ENCODE peak calls at places on chromosomes 12 and 14, in nine cellular contexts. One of them, this sample, is unnamed.

GRCh38 chr12:2266666-2267623 is 214.2 kb downstream of the CACNA1C start:
- DNase-seq in kidney: no peak
- DNase-seq in left ventricle myocardium inferior: no peak
- DNase-seq in OCI-LY7: no peak
- DNase-seq in esophagus squamous epithelium: no peak
- DNase-seq in cardiac muscle cell: no peak
- DNase-seq in hepatocyte: peak; percentile 70
- DNase-seq in fibroblast of pulmonary artery: no peak
- DNase-seq in tibial nerve: no peak
- DNase-seq in this sample: no peak

GRCh38 chr12:4114986-4115385 is 158.6 kb upstream of the CCND2 start:
- DNase-seq in kidney: peak; percentile 42
- DNase-seq in left ventricle myocardium inferior: no peak
- DNase-seq in OCI-LY7: no peak
- DNase-seq in esophagus squamous epithelium: no peak
- DNase-seq in cardiac muscle cell: no peak
- DNase-seq in hepatocyte: no peak
- DNase-seq in fibroblast of pulmonary artery: no peak
- DNase-seq in tibial nerve: no peak
- DNase-seq in this sample: no peak

GRCh38 chr12:97501422-97501821 is 38.8 kb downstream of the RMST start:
- DNase-seq in kidney: no peak
- DNase-seq in left ventricle myocardium inferior: no peak
- DNase-seq in OCI-LY7: no peak
- DNase-seq in esophagus squamous epithelium: no peak
- DNase-seq in cardiac muscle cell: no peak
- DNase-seq in hepatocyte: no peak
- DNase-seq in fibroblast of pulmonary artery: no peak
- DNase-seq in tibial nerve: no peak
- DNase-seq in this sample: no peak

GRCh38 chr14:24233538-24233866 is 773 bp downstream of the GMPR2 start:
- DNase-seq in kidney: no peak
- DNase-seq in left ventricle myocardium inferior: no peak
- DNase-seq in OCI-LY7: no peak
- DNase-seq in esophagus squamous epithelium: no peak
- DNase-seq in cardiac muscle cell: no peak
- DNase-seq in hepatocyte: no peak
- DNase-seq in fibroblast of pulmonary artery: no peak
- DNase-seq in tibial nerve: no peak
- DNase-seq in this sample: no peak

GRCh38 chr14:97840159-97840558 is 1043.0 kb downstream of the VRK1 start:
- DNase-seq in kidney: no peak
- DNase-seq in left ventricle myocardium inferior: no peak
- DNase-seq in OCI-LY7: no peak
- DNase-seq in esophagus squamous epithelium: no peak
- DNase-seq in cardiac muscle cell: no peak
- DNase-seq in hepatocyte: no peak
- DNase-seq in fibroblast of pulmonary artery: no peak
- DNase-seq in tibial nerve: no peak
- DNase-seq in this sample: no peak

GRCh38 chr12:10968765-10969456 is 17.8 kb downstream of the TAS2R50 start:
- DNase-seq in kidney: peak; percentile 65
- DNase-seq in left ventricle myocardium inferior: peak; percentile 18
- DNase-seq in OCI-LY7: no peak
- DNase-seq in esophagus squamous epithelium: no peak
- DNase-seq in cardiac muscle cell: no peak
- DNase-seq in hepatocyte: no peak
- DNase-seq in fibroblast of pulmonary artery: peak; percentile 94
- DNase-seq in tibial nerve: peak; percentile 75
- DNase-seq in this sample: no peak

GRCh38 chr12:68559246-68559645 is 51.5 kb upstream of the RAP1B start:
- DNase-seq in kidney: no peak
- DNase-seq in left ventricle myocardium inferior: no peak
- DNase-seq in OCI-LY7: no peak
- DNase-seq in esophagus squamous epithelium: no peak
- DNase-seq in cardiac muscle cell: no peak
- DNase-seq in hepatocyte: no peak
- DNase-seq in fibroblast of pulmonary artery: peak; percentile 25
- DNase-seq in tibial nerve: no peak
- DNase-seq in this sample: no peak

GRCh38 chr14:55938249-55938791 is 179.9 kb upstream of the PELI2 start:
- DNase-seq in kidney: peak; percentile 74
- DNase-seq in left ventricle myocardium inferior: peak; percentile 55
- DNase-seq in OCI-LY7: no peak
- DNase-seq in esophagus squamous epithelium: no peak
- DNase-seq in cardiac muscle cell: no peak
- DNase-seq in hepatocyte: peak; percentile 30
- DNase-seq in fibroblast of pulmonary artery: peak; percentile 32
- DNase-seq in tibial nerve: no peak
- DNase-seq in this sample: no peak

GRCh38 chr12:76871082-76871481 is 7.7 kb downstream of the CSRP2 start:
- DNase-seq in kidney: no peak
- DNase-seq in left ventricle myocardium inferior: no peak
- DNase-seq in OCI-LY7: no peak
- DNase-seq in esophagus squamous epithelium: no peak
- DNase-seq in cardiac muscle cell: no peak
- DNase-seq in hepatocyte: no peak
- DNase-seq in fibroblast of pulmonary artery: no peak
- DNase-seq in tibial nerve: no peak
- DNase-seq in this sample: no peak

GRCh38 chr14:39488600-39488999 is 56.4 kb upstream of the FBXO33 start:
- DNase-seq in kidney: no peak
- DNase-seq in left ventricle myocardium inferior: no peak
- DNase-seq in OCI-LY7: no peak
- DNase-seq in esophagus squamous epithelium: no peak
- DNase-seq in cardiac muscle cell: peak; percentile 20
- DNase-seq in hepatocyte: peak; percentile 13
- DNase-seq in fibroblast of pulmonary artery: peak; percentile 42
- DNase-seq in tibial nerve: no peak
- DNase-seq in this sample: no peak

GRCh38 chr14:71720978-71721624 is 211.1 kb upstream of the RGS6 start:
- DNase-seq in kidney: no peak
- DNase-seq in left ventricle myocardium inferior: no peak
- DNase-seq in OCI-LY7: peak; percentile 30
- DNase-seq in esophagus squamous epithelium: no peak
- DNase-seq in cardiac muscle cell: peak; percentile 35
- DNase-seq in hepatocyte: peak; percentile 63
- DNase-seq in fibroblast of pulmonary artery: peak; percentile 90
- DNase-seq in tibial nerve: no peak
- DNase-seq in this sample: peak; percentile 18

GRCh38 chr14:99244299-99244959 is 27.6 kb downstream of the BCL11B start:
- DNase-seq in kidney: no peak
- DNase-seq in left ventricle myocardium inferior: no peak
- DNase-seq in OCI-LY7: no peak
- DNase-seq in esophagus squamous epithelium: no peak
- DNase-seq in cardiac muscle cell: no peak
- DNase-seq in hepatocyte: no peak
- DNase-seq in fibroblast of pulmonary artery: no peak
- DNase-seq in tibial nerve: no peak
- DNase-seq in this sample: no peak

GRCh38 chr12:5102261-5102789 is 58.6 kb downstream of the KCNA5 start:
- DNase-seq in kidney: no peak
- DNase-seq in left ventricle myocardium inferior: no peak
- DNase-seq in OCI-LY7: no peak
- DNase-seq in esophagus squamous epithelium: no peak
- DNase-seq in cardiac muscle cell: no peak
- DNase-seq in hepatocyte: no peak
- DNase-seq in fibroblast of pulmonary artery: peak; percentile 10
- DNase-seq in tibial nerve: no peak
- DNase-seq in this sample: no peak

GRCh38 chr12:39319180-39319579 is 123.7 kb downstream of the KIF21A start:
- DNase-seq in kidney: no peak
- DNase-seq in left ventricle myocardium inferior: no peak
- DNase-seq in OCI-LY7: no peak
- DNase-seq in esophagus squamous epithelium: no peak
- DNase-seq in cardiac muscle cell: no peak
- DNase-seq in hepatocyte: no peak
- DNase-seq in fibroblast of pulmonary artery: no peak
- DNase-seq in tibial nerve: no peak
- DNase-seq in this sample: no peak

GRCh38 chr12:68451261-68452091 is 119.3 kb upstream of the MDM1 start:
- DNase-seq in kidney: no peak
- DNase-seq in left ventricle myocardium inferior: peak; percentile 15
- DNase-seq in OCI-LY7: no peak
- DNase-seq in esophagus squamous epithelium: no peak
- DNase-seq in cardiac muscle cell: no peak
- DNase-seq in hepatocyte: peak; percentile 13
- DNase-seq in fibroblast of pulmonary artery: peak; percentile 85
- DNase-seq in tibial nerve: peak; percentile 59
- DNase-seq in this sample: peak; percentile 44

GRCh38 chr12:13130981-13131380 is 27.5 kb upstream of the GSG1 start:
- DNase-seq in kidney: no peak
- DNase-seq in left ventricle myocardium inferior: no peak
- DNase-seq in OCI-LY7: no peak
- DNase-seq in esophagus squamous epithelium: no peak
- DNase-seq in cardiac muscle cell: no peak
- DNase-seq in hepatocyte: no peak
- DNase-seq in fibroblast of pulmonary artery: no peak
- DNase-seq in tibial nerve: no peak
- DNase-seq in this sample: no peak

GRCh38 chr12:95143784-95144205 is 70.4 kb upstream of the NR2C1 start:
- DNase-seq in kidney: no peak
- DNase-seq in left ventricle myocardium inferior: no peak
- DNase-seq in OCI-LY7: no peak
- DNase-seq in esophagus squamous epithelium: no peak
- DNase-seq in cardiac muscle cell: peak; percentile 46
- DNase-seq in hepatocyte: no peak
- DNase-seq in fibroblast of pulmonary artery: peak; percentile 60
- DNase-seq in tibial nerve: no peak
- DNase-seq in this sample: no peak

GRCh38 chr14:68623307-68623706 is 169.6 kb downstream of the ZFP36L1 start:
- DNase-seq in kidney: no peak
- DNase-seq in left ventricle myocardium inferior: no peak
- DNase-seq in OCI-LY7: no peak
- DNase-seq in esophagus squamous epithelium: no peak
- DNase-seq in cardiac muscle cell: no peak
- DNase-seq in hepatocyte: no peak
- DNase-seq in fibroblast of pulmonary artery: no peak
- DNase-seq in tibial nerve: no peak
- DNase-seq in this sample: no peak

GRCh38 chr14:76776306-76777251 is 15.3 kb downstream of the VASH1 start:
- DNase-seq in kidney: no peak
- DNase-seq in left ventricle myocardium inferior: no peak
- DNase-seq in OCI-LY7: peak; percentile 23
- DNase-seq in esophagus squamous epithelium: no peak
- DNase-seq in cardiac muscle cell: peak; percentile 39
- DNase-seq in hepatocyte: no peak
- DNase-seq in fibroblast of pulmonary artery: no peak
- DNase-seq in tibial nerve: no peak
- DNase-seq in this sample: no peak

GRCh38 chr14:58131386-58131785 is 20.6 kb downstream of the ARMH4 start:
- DNase-seq in kidney: no peak
- DNase-seq in left ventricle myocardium inferior: no peak
- DNase-seq in OCI-LY7: no peak
- DNase-seq in esophagus squamous epithelium: no peak
- DNase-seq in cardiac muscle cell: no peak
- DNase-seq in hepatocyte: no peak
- DNase-seq in fibroblast of pulmonary artery: peak; percentile 12
- DNase-seq in tibial nerve: peak; percentile 21
- DNase-seq in this sample: no peak
- TF ChIP-seq CTCF in kidney: no peak
- TF ChIP-seq CTCF in left ventricle myocardium inferior: no peak
- TF ChIP-seq CTCF in OCI-LY7: no peak
- TF ChIP-seq CTCF in esophagus squamous epithelium: no peak
- TF ChIP-seq CTCF in cardiac muscle cell: no peak
- TF ChIP-seq CTCF in hepatocyte: no peak
- TF ChIP-seq CTCF in fibroblast of pulmonary artery: no peak
- TF ChIP-seq CTCF in tibial nerve: no peak
- TF ChIP-seq CTCF in this sample: no peak

DNA sequence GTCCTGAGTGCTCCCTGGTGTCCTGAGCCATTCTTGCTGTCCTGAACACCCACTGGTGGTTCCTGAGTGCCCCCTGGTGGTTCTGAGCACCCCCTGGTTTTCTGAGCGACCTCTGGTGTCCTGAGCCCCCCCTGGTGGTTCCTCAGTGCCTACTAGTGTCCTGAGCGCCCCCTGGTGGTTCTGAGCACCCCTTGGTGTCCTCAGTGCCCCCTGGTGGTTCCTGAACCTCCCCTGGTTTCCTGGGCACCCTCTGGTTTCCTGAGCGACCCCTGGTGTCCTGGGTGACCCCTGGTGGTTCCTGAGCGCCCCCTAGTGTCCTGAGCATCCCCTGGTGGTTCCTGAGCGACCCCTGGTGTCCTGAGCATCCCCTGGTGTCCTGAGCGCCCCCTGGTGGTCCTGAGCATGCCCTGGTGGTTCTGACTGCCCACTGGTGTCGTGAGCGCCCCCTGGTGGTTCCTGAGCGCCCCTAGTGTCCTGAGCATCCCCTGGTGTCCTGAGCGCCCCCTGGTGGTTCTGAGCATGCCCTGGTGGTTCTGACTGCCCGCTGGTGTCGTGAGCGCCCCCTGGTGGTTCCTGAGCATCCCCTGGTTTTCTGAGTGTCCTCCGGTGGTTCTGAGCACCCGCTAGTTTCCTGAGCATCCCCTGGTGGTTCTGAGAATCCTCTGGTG is 473.1 kb downstream of the TMEM121 start:
- DNase-seq in kidney: peak; percentile 75
- DNase-seq in left ventricle myocardium inferior: peak; percentile 40
- DNase-seq in OCI-LY7: no peak
- DNase-seq in esophagus squamous epithelium: no peak
- DNase-seq in cardiac muscle cell: no peak
- DNase-seq in hepatocyte: peak; percentile 11
- DNase-seq in fibroblast of pulmonary artery: peak; percentile 0
- DNase-seq in tibial nerve: no peak
- DNase-seq in this sample: peak; percentile 57
- TF ChIP-seq CTCF in kidney: no peak
- TF ChIP-seq CTCF in left ventricle myocardium inferior: peak; percentile 5
- TF ChIP-seq CTCF in OCI-LY7: no peak
- TF ChIP-seq CTCF in esophagus squamous epithelium: peak; percentile 54
- TF ChIP-seq CTCF in cardiac muscle cell: peak; percentile 3
- TF ChIP-seq CTCF in hepatocyte: no peak
- TF ChIP-seq CTCF in fibroblast of pulmonary artery: no peak
- TF ChIP-seq CTCF in tibial nerve: peak; percentile 17
- TF ChIP-seq CTCF in this sample: peak; percentile 84

GRCh38 chr12:102543494-102543893 is 63.1 kb upstream of the IGF1 start:
- DNase-seq in kidney: no peak
- DNase-seq in left ventricle myocardium inferior: no peak
- DNase-seq in OCI-LY7: no peak
- DNase-seq in esophagus squamous epithelium: no peak
- DNase-seq in cardiac muscle cell: no peak
- DNase-seq in hepatocyte: no peak
- DNase-seq in fibroblast of pulmonary artery: no peak
- DNase-seq in tibial nerve: no peak
- DNase-seq in this sample: peak; percentile 6
- TF ChIP-seq CTCF in kidney: peak; percentile 11
- TF ChIP-seq CTCF in left ventricle myocardium inferior: no peak
- TF ChIP-seq CTCF in OCI-LY7: peak; percentile 35
- TF ChIP-seq CTCF in esophagus squamous epithelium: no peak
- TF ChIP-seq CTCF in cardiac muscle cell: peak; percentile 19
- TF ChIP-seq CTCF in hepatocyte: no peak
- TF ChIP-seq CTCF in fibroblast of pulmonary artery: no peak
- TF ChIP-seq CTCF in tibial nerve: no peak
- TF ChIP-seq CTCF in this sample: no peak

DNA sequence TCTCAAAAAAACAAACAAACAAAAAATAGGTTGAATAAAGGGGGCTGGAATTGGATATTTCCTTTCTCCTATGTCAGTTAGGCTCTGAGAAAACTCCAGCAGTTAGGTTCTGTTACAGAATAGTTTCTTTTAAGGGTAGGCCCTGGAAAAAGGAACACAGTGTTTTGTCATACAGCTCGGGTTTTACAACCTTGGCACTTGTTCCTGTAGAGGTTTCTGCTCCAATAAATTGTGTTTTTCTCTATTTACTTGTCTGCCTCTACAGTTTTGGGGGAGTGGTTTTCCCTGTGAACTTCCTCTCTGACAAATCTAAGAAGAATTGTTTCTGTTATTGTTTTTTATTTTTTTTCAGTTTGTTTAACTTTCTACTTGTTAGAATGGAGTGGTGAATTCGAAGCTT is 167.6 kb downstream of the ACSS3 start:
- DNase-seq in kidney: no peak
- DNase-seq in left ventricle myocardium inferior: no peak
- DNase-seq in OCI-LY7: no peak
- DNase-seq in esophagus squamous epithelium: no peak
- DNase-seq in cardiac muscle cell: no peak
- DNase-seq in hepatocyte: peak; percentile 5
- DNase-seq in fibroblast of pulmonary artery: no peak
- DNase-seq in tibial nerve: no peak
- DNase-seq in this sample: no peak
- TF ChIP-seq CTCF in kidney: no peak
- TF ChIP-seq CTCF in left ventricle myocardium inferior: no peak
- TF ChIP-seq CTCF in OCI-LY7: no peak
- TF ChIP-seq CTCF in esophagus squamous epithelium: no peak
- TF ChIP-seq CTCF in cardiac muscle cell: no peak
- TF ChIP-seq CTCF in hepatocyte: no peak
- TF ChIP-seq CTCF in fibroblast of pulmonary artery: no peak
- TF ChIP-seq CTCF in tibial nerve: no peak
- TF ChIP-seq CTCF in this sample: no peak